ENCODE peak calls at places on chromosome 9, in four cellular contexts. Z is RWPE2; J is stimulated activated naive CD8-positive, alpha-beta T cell treated with anti-CD3 and anti-CD28 coated beads, Interleukin-15, Interleukin-2, amounts not matched to agents 100 U/mL and 50 U/mL, for 24 hours; A is pancreas. W is an unnamed sample.

GRCh38 chr9:132927704-132928103 is 16.7 kb downstream of the TSC1 start:
- ATAC-seq in J (no peak), Z (no peak), A (no peak), W (no peak)

GRCh38 chr9:130741831-130742449 is 48.4 kb downstream of the EXOSC2 start:
- ATAC-seq in A (no peak), Z (peak), J (peak), W (peak)

GRCh38 chr9:78031271-78031825 is at the start of gene GNAQ:
- ATAC-seq in J (peak), A (no peak), Z (peak), W (no peak)

GRCh38 chr9:135729480-135729879 is 27.5 kb downstream of the KCNT1 start:
- ATAC-seq in J (no peak), Z (no peak), A (no peak), W (no peak)

GRCh38 chr9:27473135-27473534 is 51.0 kb upstream of the IFNK start:
- ATAC-seq in A (peak), Z (peak), J (no peak), W (no peak)

GRCh38 chr9:92481029-92481633 is 1.2 kb downstream of the ASPN start:
- ATAC-seq in A (no peak), J (no peak), Z (peak), W (peak)

GRCh38 chr9:20353931-20354652 is 268.2 kb downstream of the MLLT3 start:
- ATAC-seq in A (no peak), J (no peak), Z (no peak), W (no peak)

GRCh38 chr9:128821584-128822406 is 3.5 kb downstream of the ENDOG start:
- ATAC-seq in J (no peak), Z (no peak), A (no peak), W (no peak)

GRCh38 chr9:120770923-120771322 is 22.3 kb downstream of the FBXW2 start:
- ATAC-seq in Z (no peak), J (no peak), A (no peak), W (no peak)

GRCh38 chr9:112761912-112762651 is 11.5 kb downstream of the SNX30 start:
- ATAC-seq in A (no peak), Z (no peak), J (no peak), W (no peak)

GRCh38 chr9:137106662-137107292 is 7.8 kb downstream of the DPP7 start:
- ATAC-seq in J (no peak), Z (no peak), A (no peak), W (peak)

GRCh38 chr9:2583308-2584013 is 38.1 kb upstream of the VLDLR start:
- ATAC-seq in Z (no peak), A (no peak), J (no peak), W (no peak)

GRCh38 chr9:99231708-99232107 is 9.6 kb downstream of the SEC61B start:
- ATAC-seq in J (no peak), A (peak), Z (no peak), W (no peak)

GRCh38 chr9:36218411-36218901 is 27.7 kb downstream of the CLTA start:
- ATAC-seq in A (no peak), J (peak), Z (no peak), W (peak)

GRCh38 chr9:13614060-13614459 is 334.6 kb upstream of the MPDZ start:
- ATAC-seq in J (no peak), Z (no peak), A (no peak), W (no peak)

GRCh38 chr9:74696520-74696919 is 191.2 kb downstream of the TRPM6 start:
- ATAC-seq in Z (no peak), A (no peak), J (no peak), W (no peak)

GRCh38 chr9:21965401-21965951 is 28.7 kb downstream of the CDKN2A start:
- ATAC-seq in Z (peak), J (peak), A (peak), W (peak)

GRCh38 chr9:8718121-8718725 is 918.6 kb upstream of the DMAC1 start:
- ATAC-seq in A (no peak), Z (no peak), J (peak), W (peak)

GRCh38 chr9:33234511-33235467 is 5.2 kb upstream of the SPINK4 start:
- ATAC-seq in A (peak), J (no peak), Z (peak), W (peak)

GRCh38 chr9:77985996-77986395 is 45.6 kb downstream of the GNAQ start:
- ATAC-seq in J (no peak), A (peak), Z (no peak), W (no peak)

GRCh38 chr9:86721843-86722705 is 225.2 kb downstream of the GAS1 start:
- ATAC-seq in A (peak), Z (peak), J (no peak), W (peak)

GRCh38 chr9:27861887-27862286 is 288.6 kb upstream of the C9orf72 start:
- ATAC-seq in Z (peak), J (no peak), A (no peak), W (no peak)

GRCh38 chr9:109258619-109259321 is 62.1 kb downstream of the EPB41L4B start:
- ATAC-seq in J (no peak), Z (no peak), A (peak), W (no peak)

GRCh38 chr9:77848428-77848827 is 183.2 kb downstream of the GNAQ start:
- ATAC-seq in J (no peak), A (no peak), Z (no peak), W (no peak)

GRCh38 chr9:136609838-136610311 is 52.8 kb upstream of the EGFL7 start:
- ATAC-seq in J (no peak), A (no peak), Z (peak), W (no peak)

GRCh38 chr9:105835721-105836120 is 141.4 kb downstream of the TMEM38B start:
- ATAC-seq in J (no peak), Z (no peak), A (no peak), W (no peak)

GRCh38 chr9:29969856-29970647 is 2396.8 kb upstream of the C9orf72 start:
- ATAC-seq in Z (no peak), A (no peak), J (no peak), W (no peak)

GRCh38 chr9:26181836-26182235 is 503.6 kb upstream of the TUSC1 start:
- ATAC-seq in Z (no peak), A (no peak), J (no peak), W (no peak)

GRCh38 chr9:42396318-42396717 is 212.9 kb downstream of the SPATA31A6 start:
- ATAC-seq in J (no peak), Z (no peak), A (no peak), W (peak)

W was measured in esophagus mucosa.